ENCODE peak calls at places on chromosomes 2 and 18, in seven cellular contexts. G, U, L, W, T, J and I are unnamed samples.

GRCh38 chr2:29293830-29294438 is 178.7 kb downstream of the CLIP4 start:
- DNase-seq in J (no peak), W (no peak), L (no peak), G (peak), U (peak), T (no peak), I (peak)

GRCh38 chr2:9333591-9334171 is 89.6 kb downstream of the ITGB1BP1 start:
- DNase-seq in T (peak), J (peak), U (peak), L (peak), G (peak), W (peak), I (peak)

GRCh38 chr2:2542966-2543555 is 212.0 kb upstream of the MYT1L start:
- DNase-seq in J (no peak), L (no peak), W (no peak), G (no peak), T (no peak), U (no peak), I (no peak)

GRCh38 chr2:188852752-188853151 is 121.4 kb upstream of the COL3A1 start:
- DNase-seq in G (no peak), L (no peak), J (no peak), U (no peak), W (no peak), T (no peak), I (peak)

GRCh38 chr2:172762554-172762953 is 26.9 kb downstream of the RAPGEF4 start:
- DNase-seq in T (no peak), W (no peak), J (no peak), U (no peak), G (no peak), L (no peak), I (no peak)

GRCh38 chr2:191247381-191248057 is 2.3 kb downstream of the MYO1B start:
- DNase-seq in W (no peak), J (peak), U (peak), L (no peak), T (no peak), G (no peak), I (peak)

GRCh38 chr2:197946562-197946961 is 142.2 kb downstream of the PLCL1 start:
- DNase-seq in G (no peak), T (no peak), U (peak), J (no peak), W (no peak), L (no peak), I (peak)

GRCh38 chr2:223068036-223068435 is 16.0 kb downstream of the KCNE4 start:
- DNase-seq in W (no peak), G (no peak), U (no peak), J (no peak), L (no peak), T (no peak), I (no peak)

GRCh38 chr2:12543452-12544220 is 173.1 kb upstream of the TRIB2 start:
- DNase-seq in J (no peak), G (no peak), T (no peak), L (peak), U (no peak), W (no peak), I (peak)

GRCh38 chr2:8090748-8091700 is 590.8 kb upstream of the ID2 start:
- DNase-seq in W (peak), U (peak), J (peak), L (peak), G (peak), T (peak), I (peak)

GRCh38 chr2:46852598-46852997 is 63.0 kb downstream of the MCFD2 start:
- DNase-seq in J (no peak), T (no peak), W (no peak), L (no peak), U (no peak), G (no peak), I (no peak)

GRCh38 chr2:74585406-74586182 is 31.1 kb downstream of the DOK1 start:
- DNase-seq in G (no peak), W (peak), J (no peak), U (no peak), L (peak), T (no peak), I (no peak)

GRCh38 chr2:239818531-239819011 is 206.6 kb downstream of the NDUFA10 start:
- DNase-seq in L (no peak), W (no peak), G (peak), J (no peak), T (no peak), U (no peak), I (no peak)

GRCh38 chr2:239780236-239780997 is 244.7 kb downstream of the NDUFA10 start:
- DNase-seq in W (no peak), U (no peak), G (peak), T (no peak), J (no peak), L (no peak), I (no peak)

GRCh38 chr2:96470636-96471035 is 34.5 kb downstream of the NEURL3 start:
- DNase-seq in W (peak), J (no peak), G (no peak), L (peak), U (no peak), T (peak), I (peak)

GRCh38 chr2:241741016-241741415 is 6.6 kb downstream of the D2HGDH start:
- DNase-seq in J (no peak), W (no peak), L (no peak), G (no peak), U (no peak), T (no peak), I (no peak)

GRCh38 chr2:219996366-219996765 is 368.9 kb downstream of the SLC4A3 start:
- DNase-seq in G (no peak), T (no peak), L (no peak), J (no peak), U (no peak), W (no peak), I (no peak)

GRCh38 chr2:99881901-99882591 is 260.3 kb downstream of the AFF3 start:
- DNase-seq in T (no peak), G (no peak), W (no peak), J (peak), L (no peak), U (peak), I (peak)

GRCh38 chr2:157433335-157433890 is 10.5 kb downstream of the CYTIP start:
- DNase-seq in L (no peak), T (no peak), U (no peak), J (no peak), G (no peak), W (no peak), I (no peak)

GRCh38 chr2:119324748-119325270 is 41.8 kb downstream of the C2orf76 start:
- DNase-seq in G (no peak), W (no peak), J (no peak), U (no peak), L (no peak), T (no peak), I (no peak)

GRCh38 chr2:23753291-23754006 is 173.5 kb downstream of the ATAD2B start:
- DNase-seq in J (no peak), T (no peak), L (no peak), W (no peak), G (no peak), U (no peak), I (no peak)

GRCh38 chr2:129233751-129234406 is 745.6 kb upstream of the RAB6C start:
- DNase-seq in J (no peak), G (no peak), U (peak), W (no peak), L (no peak), T (no peak), I (peak)

GRCh38 chr2:118667964-118668363 is 179.5 kb downstream of the EN1 start:
- DNase-seq in W (no peak), L (no peak), G (no peak), T (no peak), U (no peak), J (no peak), I (peak)

GRCh38 chr2:31947871-31948270 is 62.9 kb downstream of the MEMO1 start:
- DNase-seq in U (no peak), G (no peak), L (no peak), W (no peak), T (no peak), J (no peak), I (no peak)

GRCh38 chr2:120711694-120712093 is 24.0 kb upstream of the GLI2 start:
- DNase-seq in W (no peak), T (no peak), U (no peak), L (no peak), G (no peak), J (no peak), I (no peak)

GRCh38 chr2:9703701-9704221 is 73.0 kb upstream of the YWHAQ start:
- DNase-seq in U (peak), J (peak), G (no peak), L (no peak), W (peak), T (no peak), I (peak)

GRCh38 chr2:120104772-120105171 is 91.9 kb downstream of the EPB41L5 start:
- DNase-seq in J (no peak), U (no peak), T (no peak), L (no peak), G (no peak), W (no peak), I (no peak)

GRCh38 chr2:36438454-36438977 is 82.9 kb downstream of the CRIM1 start:
- DNase-seq in J (peak), U (peak), G (no peak), T (no peak), L (no peak), W (no peak), I (peak)

GRCh38 chr2:113407446-113408099 is 29.9 kb upstream of the ZNG1B start:
- DNase-seq in G (no peak), J (no peak), W (no peak), L (no peak), U (peak), T (no peak), I (peak)
- TF ChIP-seq CTCF in G (no peak), J (peak), W (no peak), L (no peak), U (no peak), T (no peak), I (peak)

DNA sequence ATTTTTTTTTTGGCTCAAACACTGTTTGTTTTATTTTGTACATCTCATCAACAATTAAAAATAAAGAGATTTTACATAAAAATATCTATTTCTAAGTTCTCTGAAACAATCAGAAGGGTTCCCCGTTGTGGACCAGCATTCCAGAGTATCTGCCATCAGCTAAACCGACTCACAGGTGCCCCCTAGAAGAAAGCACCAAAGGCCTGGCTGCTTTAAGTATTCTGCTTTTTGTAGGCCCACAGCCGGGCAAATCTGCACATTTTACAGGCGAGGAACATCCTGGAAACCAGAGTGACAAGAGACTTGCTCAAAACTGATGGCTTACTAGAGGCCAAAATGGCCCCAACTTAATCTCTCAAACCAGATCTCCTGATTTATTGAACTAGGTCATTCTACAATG is 82.2 kb upstream of the SETBP1 start:
- DNase-seq in U (no peak), W (no peak), L (no peak), J (no peak), T (no peak), G (no peak), I (no peak)
- TF ChIP-seq CTCF in U (no peak), W (no peak), L (no peak), J (no peak), T (no peak), G (no peak), I (no peak)

GRCh38 chr2:121888189-121888557 is 132.7 kb downstream of the TSN start:
- DNase-seq in W (no peak), G (no peak), L (no peak), J (no peak), T (no peak), U (peak), I (no peak)
- TF ChIP-seq CTCF in W (peak), G (no peak), L (no peak), J (peak), T (peak), U (peak), I (peak)

DNA sequence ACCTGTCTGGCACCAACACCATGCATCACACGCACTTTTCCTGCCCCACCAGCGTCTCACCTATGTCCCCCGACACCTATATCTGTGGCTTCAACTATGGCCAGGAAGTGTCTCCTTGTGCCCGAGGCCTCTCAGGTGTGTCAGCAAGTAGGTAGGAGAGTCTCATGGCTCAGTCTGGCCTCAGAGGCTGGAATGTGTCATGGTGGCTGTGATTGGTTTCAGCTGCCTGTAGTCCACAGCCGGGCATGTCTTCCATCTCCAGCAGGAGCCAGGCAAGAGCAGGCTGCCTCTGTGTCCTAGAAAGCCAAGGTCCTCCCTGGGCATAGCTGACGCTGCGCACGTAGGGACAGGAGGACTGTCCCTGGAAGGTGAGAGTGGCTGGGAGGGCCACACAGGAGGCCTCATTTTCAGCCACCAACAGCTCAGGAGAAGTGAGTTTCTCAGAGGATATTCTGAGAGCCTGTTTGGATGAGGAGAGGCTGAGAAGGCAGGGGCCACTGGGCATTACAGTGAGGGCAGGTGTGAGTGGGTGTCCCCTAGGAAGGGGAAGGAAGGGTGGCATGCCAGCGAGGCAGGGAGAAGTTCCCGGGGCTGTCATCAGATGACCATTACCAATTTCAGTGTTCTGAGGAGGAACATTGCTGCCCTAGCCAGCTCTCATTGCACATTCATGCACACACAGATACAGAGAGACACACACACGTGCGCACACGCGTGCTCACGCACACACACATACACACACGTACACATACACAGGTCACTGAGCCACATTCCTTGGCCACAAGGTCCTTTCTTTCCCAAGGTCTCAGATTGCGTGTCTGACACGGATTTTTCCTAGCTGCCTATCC is 47.1 kb downstream of the SDC1 start:
- DNase-seq in J (no peak), L (no peak), W (no peak), U (no peak), T (no peak), G (peak), I (no peak)
- TF ChIP-seq CTCF in J (no peak), L (no peak), W (no peak), U (no peak), T (no peak), G (no peak), I (no peak)

GRCh38 chr2:177192788-177193187 is 19.8 kb upstream of the HNRNPA3 start:
- DNase-seq in G (no peak), J (no peak), W (no peak), U (no peak), L (no peak), T (no peak), I (no peak)

GRCh38 chr2:177190941-177191340 is 21.7 kb upstream of the HNRNPA3 start:
- DNase-seq in L (no peak), G (no peak), U (no peak), J (no peak), W (no peak), T (no peak), I (no peak)

GRCh38 chr2:177193240-177193639 is 19.4 kb upstream of the HNRNPA3 start:
- DNase-seq in U (no peak), G (no peak), T (no peak), J (no peak), L (no peak), W (no peak), I (no peak)

GRCh38 chr2:177195194-177195593 is 17.4 kb upstream of the HNRNPA3 start:
- DNase-seq in J (no peak), U (no peak), L (no peak), W (no peak), T (no peak), G (no peak), I (no peak)
- TF ChIP-seq CTCF in J (no peak), U (no peak), L (no peak), W (no peak), T (no peak), G (no peak), I (no peak)